ENCODE peak calls at places on chromosomes 2 and 18, in six cellular contexts. One of them, this sample, is unnamed.

GRCh38 chr18:32893915-32894314 is 121.1 kb upstream of the KLHL14 start:
- DNase-seq in hippocampal formation: no peak
- DNase-seq in cardiac muscle cell: no peak
- DNase-seq in activated CD4-positive, alpha-beta T cell treated with anti-CD3 and anti-CD28 coated beads, Interleukin-2, amount 50 U/mL, for 1 hour: no peak
- DNase-seq in SJSA1: no peak
- DNase-seq in NT2/D1: no peak
- DNase-seq in this sample: peak

GRCh38 chr18:74196220-74197119 is 48.1 kb downstream of the TIMM21 start:
- DNase-seq in hippocampal formation: peak
- DNase-seq in cardiac muscle cell: peak
- DNase-seq in activated CD4-positive, alpha-beta T cell treated with anti-CD3 and anti-CD28 coated beads, Interleukin-2, amount 50 U/mL, for 1 hour: peak
- DNase-seq in SJSA1: peak
- DNase-seq in NT2/D1: peak
- DNase-seq in this sample: peak

GRCh38 chr2:189641047-189641446 is 20.2 kb upstream of the ASNSD1 start:
- DNase-seq in hippocampal formation: no peak
- DNase-seq in cardiac muscle cell: no peak
- DNase-seq in activated CD4-positive, alpha-beta T cell treated with anti-CD3 and anti-CD28 coated beads, Interleukin-2, amount 50 U/mL, for 1 hour: no peak
- DNase-seq in SJSA1: no peak
- DNase-seq in NT2/D1: no peak
- DNase-seq in this sample: no peak

GRCh38 chr2:10658041-10658913 is 31.5 kb downstream of the NOL10 start:
- DNase-seq in hippocampal formation: no peak
- DNase-seq in cardiac muscle cell: no peak
- DNase-seq in activated CD4-positive, alpha-beta T cell treated with anti-CD3 and anti-CD28 coated beads, Interleukin-2, amount 50 U/mL, for 1 hour: no peak
- DNase-seq in SJSA1: peak
- DNase-seq in NT2/D1: no peak
- DNase-seq in this sample: no peak

GRCh38 chr18:32613821-32614220 is 143.1 kb upstream of the GAREM1 start:
- DNase-seq in hippocampal formation: no peak
- DNase-seq in cardiac muscle cell: no peak
- DNase-seq in activated CD4-positive, alpha-beta T cell treated with anti-CD3 and anti-CD28 coated beads, Interleukin-2, amount 50 U/mL, for 1 hour: no peak
- DNase-seq in SJSA1: no peak
- DNase-seq in NT2/D1: no peak
- DNase-seq in this sample: no peak

GRCh38 chr2:180905002-180905401 is 75.4 kb upstream of the UBE2E3 start:
- DNase-seq in hippocampal formation: no peak
- DNase-seq in cardiac muscle cell: no peak
- DNase-seq in activated CD4-positive, alpha-beta T cell treated with anti-CD3 and anti-CD28 coated beads, Interleukin-2, amount 50 U/mL, for 1 hour: no peak
- DNase-seq in SJSA1: no peak
- DNase-seq in NT2/D1: peak
- DNase-seq in this sample: no peak

GRCh38 chr2:144256996-144257707 is 262.8 kb downstream of the ZEB2 start:
- DNase-seq in hippocampal formation: no peak
- DNase-seq in cardiac muscle cell: no peak
- DNase-seq in activated CD4-positive, alpha-beta T cell treated with anti-CD3 and anti-CD28 coated beads, Interleukin-2, amount 50 U/mL, for 1 hour: no peak
- DNase-seq in SJSA1: no peak
- DNase-seq in NT2/D1: no peak
- DNase-seq in this sample: no peak

GRCh38 chr18:21914739-21915319 is 174.2 kb downstream of the MIB1 start:
- DNase-seq in hippocampal formation: peak
- DNase-seq in cardiac muscle cell: peak
- DNase-seq in activated CD4-positive, alpha-beta T cell treated with anti-CD3 and anti-CD28 coated beads, Interleukin-2, amount 50 U/mL, for 1 hour: no peak
- DNase-seq in SJSA1: no peak
- DNase-seq in NT2/D1: peak
- DNase-seq in this sample: peak

GRCh38 chr2:143176606-143177005 is 47.4 kb downstream of the ARHGAP15 start:
- DNase-seq in hippocampal formation: no peak
- DNase-seq in cardiac muscle cell: no peak
- DNase-seq in activated CD4-positive, alpha-beta T cell treated with anti-CD3 and anti-CD28 coated beads, Interleukin-2, amount 50 U/mL, for 1 hour: peak
- DNase-seq in SJSA1: no peak
- DNase-seq in NT2/D1: no peak
- DNase-seq in this sample: no peak

GRCh38 chr2:8146329-8147048 is 535.4 kb upstream of the ID2 start:
- DNase-seq in hippocampal formation: no peak
- DNase-seq in cardiac muscle cell: no peak
- DNase-seq in activated CD4-positive, alpha-beta T cell treated with anti-CD3 and anti-CD28 coated beads, Interleukin-2, amount 50 U/mL, for 1 hour: no peak
- DNase-seq in SJSA1: no peak
- DNase-seq in NT2/D1: no peak
- DNase-seq in this sample: no peak

GRCh38 chr2:109144271-109144670 is 15.3 kb downstream of the SH3RF3 start:
- DNase-seq in hippocampal formation: no peak
- DNase-seq in cardiac muscle cell: no peak
- DNase-seq in activated CD4-positive, alpha-beta T cell treated with anti-CD3 and anti-CD28 coated beads, Interleukin-2, amount 50 U/mL, for 1 hour: peak
- DNase-seq in SJSA1: no peak
- DNase-seq in NT2/D1: no peak
- DNase-seq in this sample: no peak

GRCh38 chr2:170744248-170745002 is 25.8 kb upstream of the ERICH2 start:
- DNase-seq in hippocampal formation: no peak
- DNase-seq in cardiac muscle cell: no peak
- DNase-seq in activated CD4-positive, alpha-beta T cell treated with anti-CD3 and anti-CD28 coated beads, Interleukin-2, amount 50 U/mL, for 1 hour: no peak
- DNase-seq in SJSA1: no peak
- DNase-seq in NT2/D1: no peak
- DNase-seq in this sample: no peak

GRCh38 chr2:23294238-23294637 is 90.7 kb upstream of the KLHL29 start:
- DNase-seq in hippocampal formation: no peak
- DNase-seq in cardiac muscle cell: no peak
- DNase-seq in activated CD4-positive, alpha-beta T cell treated with anti-CD3 and anti-CD28 coated beads, Interleukin-2, amount 50 U/mL, for 1 hour: no peak
- DNase-seq in SJSA1: no peak
- DNase-seq in NT2/D1: no peak
- DNase-seq in this sample: no peak

GRCh38 chr2:210558708-210559107 is 2.3 kb downstream of the CPS1 start:
- DNase-seq in hippocampal formation: no peak
- DNase-seq in cardiac muscle cell: peak
- DNase-seq in activated CD4-positive, alpha-beta T cell treated with anti-CD3 and anti-CD28 coated beads, Interleukin-2, amount 50 U/mL, for 1 hour: no peak
- DNase-seq in SJSA1: no peak
- DNase-seq in NT2/D1: no peak
- DNase-seq in this sample: no peak

GRCh38 chr2:8398040-8398668 is 283.7 kb upstream of the ID2 start:
- DNase-seq in hippocampal formation: no peak
- DNase-seq in cardiac muscle cell: no peak
- DNase-seq in activated CD4-positive, alpha-beta T cell treated with anti-CD3 and anti-CD28 coated beads, Interleukin-2, amount 50 U/mL, for 1 hour: no peak
- DNase-seq in SJSA1: no peak
- DNase-seq in NT2/D1: no peak
- DNase-seq in this sample: no peak

GRCh38 chr2:112053917-112054846 is 887 bp upstream of the TMEM87B start:
- DNase-seq in hippocampal formation: peak
- DNase-seq in cardiac muscle cell: peak
- DNase-seq in activated CD4-positive, alpha-beta T cell treated with anti-CD3 and anti-CD28 coated beads, Interleukin-2, amount 50 U/mL, for 1 hour: peak
- DNase-seq in SJSA1: peak
- DNase-seq in NT2/D1: peak
- DNase-seq in this sample: peak

GRCh38 chr2:74708296-74708695 is 54.2 kb downstream of the SEMA4F start:
- DNase-seq in hippocampal formation: no peak
- DNase-seq in cardiac muscle cell: no peak
- DNase-seq in activated CD4-positive, alpha-beta T cell treated with anti-CD3 and anti-CD28 coated beads, Interleukin-2, amount 50 U/mL, for 1 hour: no peak
- DNase-seq in SJSA1: no peak
- DNase-seq in NT2/D1: no peak
- DNase-seq in this sample: no peak

GRCh38 chr2:216497808-216498366 is 757 bp upstream of the RPL37A start:
- DNase-seq in hippocampal formation: no peak
- DNase-seq in cardiac muscle cell: no peak
- DNase-seq in activated CD4-positive, alpha-beta T cell treated with anti-CD3 and anti-CD28 coated beads, Interleukin-2, amount 50 U/mL, for 1 hour: no peak
- DNase-seq in SJSA1: no peak
- DNase-seq in NT2/D1: no peak
- DNase-seq in this sample: no peak

GRCh38 chr2:30165617-30166016 is 18.8 kb downstream of the YPEL5 start:
- DNase-seq in hippocampal formation: no peak
- DNase-seq in cardiac muscle cell: no peak
- DNase-seq in activated CD4-positive, alpha-beta T cell treated with anti-CD3 and anti-CD28 coated beads, Interleukin-2, amount 50 U/mL, for 1 hour: no peak
- DNase-seq in SJSA1: no peak
- DNase-seq in NT2/D1: no peak
- DNase-seq in this sample: no peak

GRCh38 chr2:28201711-28202180 is 190.9 kb upstream of the FOSL2 start:
- DNase-seq in hippocampal formation: no peak
- DNase-seq in cardiac muscle cell: no peak
- DNase-seq in activated CD4-positive, alpha-beta T cell treated with anti-CD3 and anti-CD28 coated beads, Interleukin-2, amount 50 U/mL, for 1 hour: no peak
- DNase-seq in SJSA1: no peak
- DNase-seq in NT2/D1: no peak
- DNase-seq in this sample: no peak

GRCh38 chr2:194526121-194526520 is 1130.9 kb upstream of the SLC39A10 start:
- DNase-seq in hippocampal formation: no peak
- DNase-seq in cardiac muscle cell: no peak
- DNase-seq in activated CD4-positive, alpha-beta T cell treated with anti-CD3 and anti-CD28 coated beads, Interleukin-2, amount 50 U/mL, for 1 hour: no peak
- DNase-seq in SJSA1: no peak
- DNase-seq in NT2/D1: no peak
- DNase-seq in this sample: no peak

GRCh38 chr2:230575640-230576324 is 136.9 kb upstream of the CAB39 start:
- DNase-seq in hippocampal formation: no peak
- DNase-seq in cardiac muscle cell: no peak
- DNase-seq in activated CD4-positive, alpha-beta T cell treated with anti-CD3 and anti-CD28 coated beads, Interleukin-2, amount 50 U/mL, for 1 hour: peak
- DNase-seq in SJSA1: no peak
- DNase-seq in NT2/D1: no peak
- DNase-seq in this sample: no peak

GRCh38 chr2:96117701-96118588 is 1.6 kb upstream of the ADRA2B start:
- DNase-seq in hippocampal formation: no peak
- DNase-seq in cardiac muscle cell: peak
- DNase-seq in activated CD4-positive, alpha-beta T cell treated with anti-CD3 and anti-CD28 coated beads, Interleukin-2, amount 50 U/mL, for 1 hour: no peak
- DNase-seq in SJSA1: no peak
- DNase-seq in NT2/D1: no peak
- DNase-seq in this sample: peak

GRCh38 chr18:34932363-34932762 is 108.8 kb upstream of the MAPRE2 start:
- DNase-seq in hippocampal formation: no peak
- DNase-seq in cardiac muscle cell: no peak
- DNase-seq in activated CD4-positive, alpha-beta T cell treated with anti-CD3 and anti-CD28 coated beads, Interleukin-2, amount 50 U/mL, for 1 hour: no peak
- DNase-seq in SJSA1: no peak
- DNase-seq in NT2/D1: no peak
- DNase-seq in this sample: no peak

GRCh38 chr2:12861344-12861942 is 144.7 kb downstream of the TRIB2 start:
- DNase-seq in hippocampal formation: no peak
- DNase-seq in cardiac muscle cell: no peak
- DNase-seq in activated CD4-positive, alpha-beta T cell treated with anti-CD3 and anti-CD28 coated beads, Interleukin-2, amount 50 U/mL, for 1 hour: no peak
- DNase-seq in SJSA1: no peak
- DNase-seq in NT2/D1: no peak
- DNase-seq in this sample: no peak

This sample was measured in SK-N-SH.